ENCODE peak calls at places on chromosomes 12 and 14, in six cellular contexts. V, D, Z, R, S and B are unnamed samples.

GRCh38 chr12:24864796-24865125 is 84.1 kb downstream of the BCAT1 start:
- DNase-seq in D (no peak), S (no peak), V (peak), Z (no peak), R (no peak), B (no peak)

GRCh38 chr12:120760349-120761245 is 35.0 kb downstream of the ACADS start:
- DNase-seq in D (no peak), S (no peak), R (no peak), V (no peak), Z (no peak), B (no peak)

GRCh38 chr12:98909749-98910148 is 264.7 kb downstream of the APAF1 start:
- DNase-seq in V (no peak), Z (no peak), D (no peak), S (no peak), R (no peak), B (no peak)

GRCh38 chr12:100211698-100212097 is 11.1 kb downstream of the ACTR6 start:
- DNase-seq in Z (no peak), R (no peak), S (no peak), D (no peak), V (no peak), B (no peak)

GRCh38 chr14:106877527-106877926 is 1351.1 kb downstream of the TMEM121 start:
- DNase-seq in S (no peak), D (no peak), Z (no peak), R (no peak), V (no peak), B (no peak)

GRCh38 chr14:55944757-55945156 is 173.5 kb upstream of the PELI2 start:
- DNase-seq in V (no peak), R (no peak), S (no peak), D (no peak), Z (no peak), B (no peak)

GRCh38 chr14:90970167-90970600 is 90.3 kb downstream of the RPS6KA5 start:
- DNase-seq in Z (no peak), S (no peak), V (no peak), R (no peak), D (peak), B (no peak)

GRCh38 chr12:104699489-104700194 is 242.9 kb downstream of the CHST11 start:
- DNase-seq in R (no peak), V (no peak), Z (no peak), S (no peak), D (no peak), B (no peak)

GRCh38 chr14:64628940-64629403 is 75.3 kb upstream of the PLEKHG3 start:
- DNase-seq in Z (no peak), D (no peak), V (peak), S (peak), R (no peak), B (no peak)

GRCh38 chr14:91862417-91862816 is 4.9 kb downstream of the TC2N start:
- DNase-seq in V (no peak), Z (no peak), S (no peak), R (no peak), D (no peak), B (no peak)

GRCh38 chr14:99803106-99803437 is 9.9 kb downstream of the EML1 start:
- DNase-seq in V (no peak), R (no peak), Z (no peak), S (no peak), D (no peak), B (no peak)

GRCh38 chr12:68119724-68120211 is 39.8 kb downstream of the IFNG start:
- DNase-seq in S (no peak), D (no peak), R (no peak), V (no peak), Z (peak), B (no peak)

GRCh38 chr12:124733086-124733485 is 130.6 kb downstream of the SCARB1 start:
- DNase-seq in S (no peak), Z (no peak), V (no peak), D (no peak), R (no peak), B (no peak)

GRCh38 chr14:38261620-38262019 is 5.7 kb upstream of the CLEC14A start:
- DNase-seq in D (no peak), R (no peak), V (no peak), Z (no peak), S (no peak), B (no peak)

GRCh38 chr12:117671734-117672133 is 297.1 kb downstream of the KSR2 start:
- DNase-seq in R (no peak), Z (no peak), S (no peak), D (peak), V (no peak), B (no peak)

GRCh38 chr12:102426599-102427541 is 53.5 kb downstream of the IGF1 start:
- DNase-seq in R (no peak), Z (no peak), V (no peak), D (no peak), S (no peak), B (no peak)

GRCh38 chr12:63853978-63854377 is 9.5 kb downstream of the SRGAP1 start:
- DNase-seq in R (no peak), V (no peak), S (no peak), D (no peak), Z (no peak), B (no peak)

GRCh38 chr14:95038521-95039250 is 118.6 kb downstream of the DICER1 start:
- DNase-seq in Z (no peak), R (no peak), S (no peak), D (no peak), V (no peak), B (no peak)

GRCh38 chr14:71472961-71473340 is 459.3 kb upstream of the RGS6 start:
- DNase-seq in S (no peak), V (no peak), R (no peak), Z (no peak), D (no peak), B (no peak)

GRCh38 chr12:54195736-54196347 is 7.1 kb upstream of the SMUG1 start:
- DNase-seq in Z (no peak), S (no peak), D (no peak), V (peak), R (no peak), B (no peak)

GRCh38 chr12:124236651-124237050 is 58.2 kb upstream of the RFLNA start:
- DNase-seq in V (peak), R (no peak), S (no peak), Z (no peak), D (peak), B (no peak)

GRCh38 chr14:99790201-99790977 is 2.8 kb upstream of the EML1 start:
- DNase-seq in Z (no peak), R (no peak), S (no peak), V (no peak), D (no peak), B (no peak)

GRCh38 chr12:33330940-33331339 is 108.7 kb downstream of the SYT10 start:
- DNase-seq in R (no peak), Z (no peak), V (no peak), D (no peak), S (no peak), B (no peak)

GRCh38 chr14:101227611-101228594 is 324.4 kb upstream of the RTL1 start:
- DNase-seq in Z (no peak), V (no peak), R (no peak), S (no peak), D (no peak), B (no peak)

GRCh38 chr12:113700943-113701342 is 229.3 kb upstream of the LHX5 start:
- DNase-seq in D (no peak), R (no peak), V (peak), Z (no peak), S (no peak), B (no peak)

GRCh38 chr14:51398898-51399297 is 158.9 kb downstream of the TMX1 start:
- DNase-seq in R (no peak), Z (no peak), V (peak), S (no peak), D (no peak), B (no peak)

GRCh38 chr14:58864751-58865519 is 227.2 kb downstream of the DACT1 start:
- DNase-seq in R (no peak), V (no peak), S (no peak), D (no peak), Z (no peak), B (no peak)

GRCh38 chr12:56151672-56152131 is 685 bp upstream of the MYL6B start:
- DNase-seq in V (no peak), D (peak), S (no peak), Z (peak), R (no peak), B (no peak)

GRCh38 chr12:12356886-12357696 is at the start of gene BORCS5:
- DNase-seq in R (peak), D (peak), S (peak), V (peak), Z (peak), B (peak)
- TF ChIP-seq CTCF in R (no peak), D (no peak), S (peak), V (peak), Z (no peak), B (no peak)

DNA sequence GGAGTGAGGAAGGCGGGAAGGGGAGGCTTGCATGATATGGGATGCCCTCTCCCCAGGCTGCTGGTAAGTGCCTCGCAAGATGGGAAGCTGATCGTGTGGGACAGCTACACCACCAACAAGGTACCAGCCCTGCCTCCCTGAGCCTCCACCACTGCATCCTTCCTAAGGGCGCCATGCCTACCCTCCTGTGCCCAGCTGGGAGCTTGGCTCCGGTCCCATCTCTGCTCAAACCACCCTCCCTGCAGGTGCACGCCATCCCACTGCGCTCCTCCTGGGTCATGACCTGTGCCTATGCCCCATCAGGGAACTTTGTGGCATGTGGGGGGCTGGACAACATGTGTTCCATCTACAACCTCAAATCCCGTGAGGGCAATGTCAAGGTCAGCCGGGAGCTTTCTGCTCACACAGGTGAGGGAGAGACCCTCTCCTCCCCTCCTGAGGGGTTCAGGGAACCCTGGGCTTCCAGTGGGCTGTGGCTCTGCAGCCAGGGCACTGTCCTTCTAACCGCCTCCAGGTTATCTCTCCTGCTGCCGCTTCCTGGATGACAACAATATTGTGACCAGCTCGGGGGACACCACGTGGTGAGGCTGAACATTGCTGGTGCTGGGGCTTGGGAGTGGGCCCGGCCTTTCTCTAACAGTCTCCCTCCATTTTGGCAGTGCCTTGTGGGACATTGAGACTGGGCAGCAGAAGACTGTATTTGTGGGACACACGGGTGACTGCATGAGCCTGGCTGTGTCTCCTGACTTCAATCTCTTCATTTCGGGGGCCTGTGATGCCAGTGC is 2.6 kb downstream of the GNB3 start:
- DNase-seq in S (no peak), D (no peak), R (no peak), V (no peak), Z (no peak), B (no peak)
- H3K4me3 ChIP-seq in S (no peak), D (no peak), R (no peak), V (no peak), Z (no peak), B (no peak)

DNA sequence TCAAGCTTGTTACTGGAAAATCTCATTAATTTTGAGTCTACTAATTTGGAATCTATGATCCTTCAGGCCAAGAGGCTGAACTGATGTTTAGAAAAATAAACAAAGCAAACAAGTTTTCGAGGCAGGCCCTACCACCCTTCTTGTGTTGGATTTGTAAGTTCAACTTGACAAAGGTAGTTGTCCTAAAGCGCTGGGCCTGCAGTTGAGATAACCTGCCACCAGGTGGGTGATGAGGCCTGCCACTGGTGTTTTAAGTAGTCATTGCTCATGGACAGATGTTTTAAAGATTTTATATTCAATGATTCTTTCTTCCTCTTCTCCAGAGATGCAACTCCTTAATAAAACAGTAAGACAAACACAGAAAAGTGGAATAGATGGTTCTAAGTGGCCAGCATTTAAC is 19.4 kb downstream of the ACVRL1 start:
- DNase-seq in D (peak), R (no peak), S (no peak), V (peak), Z (peak), B (no peak)
- TF ChIP-seq CTCF in D (peak), R (peak), S (no peak), V (peak), Z (peak), B (peak)

DNA sequence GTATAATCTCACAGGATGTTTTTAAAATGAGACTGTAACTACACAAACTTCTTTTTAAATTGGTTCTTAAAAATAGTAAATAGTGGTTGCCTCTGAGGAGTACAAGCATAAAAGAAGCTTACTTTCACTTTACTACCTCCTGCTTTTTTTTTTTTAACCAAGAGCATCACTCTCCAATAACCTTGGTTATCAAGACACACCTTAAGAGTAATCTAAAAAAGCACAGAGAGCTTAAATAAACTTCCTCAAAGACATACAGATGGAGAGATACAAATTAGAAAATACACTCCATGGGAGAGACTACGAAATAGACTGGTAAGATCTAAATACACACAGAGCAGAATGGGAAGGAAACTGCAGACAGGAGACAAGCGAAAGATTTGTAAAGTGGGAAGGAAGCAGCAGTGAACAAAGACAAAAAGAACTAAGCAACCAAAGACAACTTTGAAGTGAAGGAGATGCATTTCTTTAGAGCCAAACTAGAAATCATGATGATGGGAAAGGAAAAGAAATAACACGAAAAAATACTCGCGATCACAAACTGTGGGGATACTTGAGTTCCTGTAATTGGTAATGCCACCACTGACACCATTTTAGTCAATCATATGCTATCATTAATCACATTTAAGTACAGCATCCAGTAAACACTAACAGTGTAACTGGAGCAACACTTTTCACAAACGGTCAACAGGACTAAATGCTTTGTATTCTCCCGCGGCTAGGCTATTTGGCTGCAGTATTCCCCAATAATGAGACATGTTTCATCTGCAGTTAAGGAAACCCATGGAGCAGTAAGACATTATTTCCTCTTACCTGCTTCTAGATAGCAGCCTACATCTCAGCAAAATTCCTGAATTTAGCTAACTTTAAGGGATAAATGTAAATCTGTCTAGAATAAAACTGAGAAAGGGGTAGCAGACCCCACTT is 8.2 kb downstream of the SINHCAF start:
- DNase-seq in D (no peak), R (no peak), V (no peak), Z (no peak), S (no peak), B (no peak)
- H3K4me3 ChIP-seq in D (no peak), R (peak), V (peak), Z (peak), S (peak), B (peak)

GRCh38 chr12:52241205-52241842 is 8.3 kb downstream of the KRT7 start:
- DNase-seq in Z (no peak), R (no peak), V (no peak), S (no peak), D (no peak), B (no peak)
- TF ChIP-seq CTCF in Z (no peak), R (no peak), V (no peak), S (no peak), D (no peak), B (no peak)

GRCh38 chr14:43795600-43796228 is 711.4 kb downstream of the FSCB start:
- DNase-seq in D (no peak), S (no peak), V (no peak), R (no peak), Z (no peak), B (no peak)
- H3K4me3 ChIP-seq in D (no peak), S (no peak), V (no peak), R (no peak), Z (no peak), B (no peak)

GRCh38 chr12:45122776-45123380 is 72.0 kb upstream of the DBX2 start:
- DNase-seq in S (no peak), Z (peak), R (no peak), D (peak), V (no peak), B (no peak)
- TF ChIP-seq CTCF in S (no peak), Z (peak), R (no peak), D (peak), V (peak), B (no peak)

GRCh38 chr12:88308825-88309224 is 166.7 kb downstream of the TMTC3 start:
- DNase-seq in D (no peak), R (no peak), Z (no peak), S (no peak), V (peak), B (no peak)
- H3K4me3 ChIP-seq in D (no peak), R (no peak), Z (no peak), S (no peak), V (no peak), B (no peak)

GRCh38 chr12:72267974-72268373 is 4.2 kb upstream of the TRHDE start:
- DNase-seq in S (no peak), D (no peak), Z (no peak), R (no peak), V (no peak), B (no peak)
- TF ChIP-seq CTCF in S (no peak), D (peak), Z (no peak), R (no peak), V (peak), B (no peak)

GRCh38 chr12:130303781-130304180 is 33.9 kb upstream of the PIWIL1 start:
- DNase-seq in Z (no peak), S (no peak), V (no peak), D (no peak), R (no peak), B (no peak)

GRCh38 chr12:130300090-130300489 is 37.6 kb upstream of the PIWIL1 start:
- DNase-seq in V (no peak), Z (no peak), S (no peak), D (no peak), R (no peak), B (no peak)

GRCh38 chr12:130300725-130301124 is 37.0 kb upstream of the PIWIL1 start:
- DNase-seq in V (no peak), R (no peak), D (no peak), S (no peak), Z (no peak), B (no peak)

GRCh38 chr12:130299574-130299973 is 38.1 kb upstream of the PIWIL1 start:
- DNase-seq in Z (no peak), D (no peak), V (no peak), R (no peak), S (no peak), B (no peak)

DNA sequence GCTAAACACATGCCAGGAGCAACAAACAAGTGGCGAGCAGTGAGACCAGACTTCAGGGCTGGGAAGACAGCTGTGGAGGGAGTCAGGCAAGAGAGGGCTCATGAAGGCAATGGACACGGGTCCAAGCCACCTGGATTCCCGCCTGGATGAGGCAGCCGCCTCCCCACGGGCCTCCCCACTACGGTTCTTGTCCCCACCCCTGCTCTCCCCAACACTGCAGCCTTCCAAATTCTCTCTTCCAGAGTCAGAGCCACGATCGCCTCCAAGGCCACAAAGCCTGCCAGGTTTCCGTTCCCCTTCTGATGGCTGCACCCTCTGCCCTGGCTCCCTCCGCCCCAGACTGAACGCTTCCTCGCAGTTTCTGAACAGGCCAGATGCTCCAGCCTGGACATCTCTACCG is 36.1 kb upstream of the PIWIL1 start:
- DNase-seq in Z (no peak), S (no peak), R (no peak), D (no peak), V (no peak), B (no peak)
- H3K4me3 ChIP-seq in Z (no peak), S (no peak), R (no peak), D (no peak), V (no peak), B (no peak)